ENCODE peak calls at places on chromosomes 16 and 17, in ten cellular contexts. H, C, Y, L, V, P, O, Z, J and T are unnamed samples.
A peak's percentile ranks its signal among the peaks of the same experiment; 100 is the strongest.

GRCh38 chr17:72476575-72476986 is 355.8 kb downstream of the SOX9 start:
- DNase-seq in H (no peak), Y (no peak), J (no peak), V (no peak), P (no peak), O (no peak), C (no peak), Z (no peak), L (no peak), T (no peak)

GRCh38 chr17:39676198-39676819 is 8.1 kb downstream of the PNMT start:
- DNase-seq in Z (no peak), O (peak; percentile 47), P (no peak), J (no peak), C (no peak), V (peak; percentile 84), L (peak; percentile 73), Y (no peak), H (peak; percentile 38), T (peak; percentile 59)

GRCh38 chr17:58528443-58528842 is 14.0 kb upstream of the MTMR4 start:
- DNase-seq in H (no peak), Y (no peak), C (no peak), O (no peak), Z (no peak), L (no peak), V (no peak), P (no peak), J (no peak), T (no peak)

GRCh38 chr16:1770328-1771071 is 843 bp downstream of the NME3 start:
- DNase-seq in L (no peak), C (peak; percentile 81), J (no peak), Z (no peak), H (peak; percentile 39), V (peak; percentile 75), Y (peak; percentile 48), O (peak; percentile 78), P (peak; percentile 33), T (peak; percentile 40)

GRCh38 chr17:59165933-59166342 is 10.4 kb downstream of the PRR11 start:
- DNase-seq in V (peak; percentile 50), H (peak; percentile 14), O (peak; percentile 29), P (peak; percentile 51), Z (no peak), Y (peak; percentile 20), L (peak; percentile 21), J (peak; percentile 14), C (peak; percentile 47), T (peak; percentile 19)

GRCh38 chr17:2786176-2786881 is 9.9 kb upstream of the RAP1GAP2 start:
- DNase-seq in C (peak; percentile 86), Y (peak; percentile 82), J (peak; percentile 78), Z (peak; percentile 78), H (peak; percentile 90), V (peak; percentile 67), P (peak; percentile 76), L (peak; percentile 84), O (peak; percentile 91), T (peak; percentile 89)

GRCh38 chr16:87484487-87485331 is 8.1 kb downstream of the ZCCHC14 start:
- DNase-seq in J (no peak), Z (no peak), Y (no peak), O (no peak), C (no peak), P (no peak), L (no peak), H (no peak), V (no peak), T (no peak)

GRCh38 chr17:79038545-79039135 is 14.7 kb downstream of the C1QTNF1 start:
- DNase-seq in L (no peak), Z (no peak), C (peak; percentile 82), Y (no peak), H (no peak), O (no peak), V (no peak), P (peak; percentile 67), J (no peak), T (no peak)

GRCh38 chr17:16351831-16352230 is 1.4 kb downstream of the CENPV start:
- DNase-seq in J (no peak), Z (no peak), Y (no peak), L (no peak), V (no peak), P (peak; percentile 16), H (no peak), O (no peak), C (peak; percentile 55), T (no peak)

GRCh38 chr17:7838291-7839075 is 4.5 kb downstream of the KDM6B start:
- DNase-seq in O (no peak), Y (no peak), L (no peak), H (no peak), P (peak; percentile 34), C (peak; percentile 36), V (no peak), Z (no peak), J (no peak), T (no peak)

GRCh38 chr17:81474958-81475357 is 37.6 kb downstream of the ACTG1 start:
- DNase-seq in J (no peak), L (no peak), Y (no peak), H (no peak), Z (no peak), P (no peak), O (no peak), V (no peak), C (no peak), T (no peak)

GRCh38 chr17:36470499-36470898 is 16.0 kb upstream of the ZNHIT3 start:
- DNase-seq in Y (no peak), C (no peak), J (no peak), V (no peak), Z (no peak), L (no peak), P (no peak), H (no peak), O (no peak), T (no peak)

GRCh38 chr16:71927383-71927782 is 32.1 kb downstream of the IST1 start:
- DNase-seq in J (no peak), P (peak; percentile 77), O (no peak), H (no peak), V (no peak), L (no peak), C (peak; percentile 72), Z (no peak), Y (no peak), T (no peak)

GRCh38 chr16:70746040-70746707 is 54.8 kb downstream of the VAC14 start:
- DNase-seq in Z (no peak), O (no peak), Y (no peak), C (peak; percentile 80), J (no peak), L (no peak), H (no peak), V (no peak), P (peak; percentile 73), T (no peak)

GRCh38 chr16:90019201-90019542 is at the start of gene DBNDD1:
- DNase-seq in V (no peak), C (no peak), O (no peak), J (no peak), Y (no peak), P (no peak), Z (no peak), H (no peak), L (no peak), T (no peak)

GRCh38 chr17:76687278-76688164 is 23.2 kb downstream of the MXRA7 start:
- DNase-seq in Y (no peak), L (no peak), V (no peak), C (no peak), Z (no peak), P (no peak), O (no peak), H (no peak), J (no peak), T (no peak)

GRCh38 chr17:50708050-50709000 is 611 bp upstream of the ANKRD40 start:
- DNase-seq in O (no peak), P (no peak), Y (no peak), V (peak; percentile 20), C (no peak), L (no peak), Z (no peak), J (no peak), H (no peak), T (no peak)

GRCh38 chr16:58027341-58028167 is 2.0 kb downstream of the MMP15 start:
- DNase-seq in P (no peak), Z (no peak), O (no peak), V (no peak), H (no peak), Y (no peak), L (no peak), C (no peak), J (no peak), T (no peak)

GRCh38 chr17:11624968-11625367 is 26.7 kb downstream of the DNAH9 start:
- DNase-seq in Y (no peak), L (no peak), V (no peak), P (no peak), C (no peak), J (no peak), H (no peak), Z (no peak), O (no peak), T (no peak)

GRCh38 chr16:75647138-75647491 is 350 bp downstream of the KARS1 start:
- DNase-seq in Z (no peak), O (no peak), V (no peak), J (no peak), P (no peak), Y (no peak), L (no peak), H (no peak), C (no peak), T (no peak)

GRCh38 chr17:65328567-65328966 is 191.4 kb downstream of the RGS9 start:
- DNase-seq in O (no peak), H (peak; percentile 1), J (no peak), Y (no peak), V (no peak), L (no peak), P (no peak), C (no peak), Z (no peak), T (no peak)

GRCh38 chr17:34567665-34568064 is 11.7 kb upstream of the TMEM132E start:
- DNase-seq in Y (no peak), O (no peak), C (no peak), P (no peak), H (no peak), Z (no peak), L (no peak), J (no peak), V (no peak), T (no peak)

GRCh38 chr16:63568184-63568583 is 1531.9 kb upstream of the CDH8 start:
- DNase-seq in P (no peak), C (no peak), Z (no peak), H (no peak), V (no peak), J (no peak), Y (no peak), L (no peak), O (no peak), T (no peak)

GRCh38 chr17:79811036-79811887 is 14.4 kb upstream of the CBX8 start:
- DNase-seq in C (peak; percentile 76), O (no peak), Z (no peak), L (no peak), V (peak; percentile 85), Y (no peak), H (no peak), J (no peak), P (no peak), T (no peak)

GRCh38 chr16:83118365-83118764 is 491.6 kb downstream of the CDH13 start:
- DNase-seq in P (peak; percentile 56), O (no peak), L (no peak), Z (no peak), C (no peak), H (no peak), J (no peak), Y (no peak), V (no peak), T (no peak)